ENCODE peak calls at places on chromosome 2, in nine cellular contexts. L is upper lobe of right lung, W is adrenal gland, F is A549, E is AG04450, M is testis, I is H1, H is colonic mucosa, D is RWPE2. G is an unnamed sample.

GRCh38 chr2:134858245-134858644 is 19.8 kb downstream of the ACMSD start:
- DNase-seq in L (no peak), W (no peak), F (no peak), E (no peak), M (no peak), I (no peak), H (no peak), D (no peak), G (no peak)

GRCh38 chr2:197487385-197487784 is 12.3 kb downstream of the HSPD1 start:
- DNase-seq in L (no peak), W (no peak), F (no peak), E (no peak), M (no peak), I (no peak), H (no peak), D (no peak), G (no peak)

GRCh38 chr2:173051463-173051862 is 24.2 kb upstream of the MAP3K20 start:
- DNase-seq in L (no peak), W (no peak), F (no peak), E (no peak), M (no peak), I (no peak), H (no peak), D (no peak), G (no peak)

GRCh38 chr2:58072102-58072501 is 25.5 kb downstream of the VRK2 start:
- DNase-seq in L (no peak), W (no peak), F (no peak), E (no peak), M (no peak), I (no peak), H (no peak), D (no peak), G (no peak)

GRCh38 chr2:11111811-11112425 is 43.3 kb upstream of the SLC66A3 start:
- DNase-seq in L (peak; percentile 21), W (no peak), F (no peak), E (no peak), M (no peak), I (no peak), H (no peak), D (no peak), G (peak; percentile 24)

GRCh38 chr2:232310189-232310588 is 68.4 kb upstream of the ALPP start:
- DNase-seq in L (no peak), W (no peak), F (no peak), E (no peak), M (no peak), I (no peak), H (no peak), D (no peak), G (no peak)

GRCh38 chr2:196481323-196481695 is 158.2 kb upstream of the CCDC150 start:
- DNase-seq in L (no peak), W (no peak), F (no peak), E (no peak), M (no peak), I (no peak), H (no peak), D (no peak), G (no peak)

GRCh38 chr2:70984576-70985282 is 6.3 kb downstream of the ANKRD53 start:
- DNase-seq in L (peak; percentile 84), W (peak; percentile 56), F (peak; percentile 67), E (no peak), M (peak; percentile 42), I (peak; percentile 93), H (peak; percentile 69), D (no peak), G (peak; percentile 85)

GRCh38 chr2:230312638-230313037 is 14.4 kb upstream of the SP140L start:
- DNase-seq in L (no peak), W (no peak), F (no peak), E (no peak), M (no peak), I (no peak), H (no peak), D (no peak), G (no peak)

DNA sequence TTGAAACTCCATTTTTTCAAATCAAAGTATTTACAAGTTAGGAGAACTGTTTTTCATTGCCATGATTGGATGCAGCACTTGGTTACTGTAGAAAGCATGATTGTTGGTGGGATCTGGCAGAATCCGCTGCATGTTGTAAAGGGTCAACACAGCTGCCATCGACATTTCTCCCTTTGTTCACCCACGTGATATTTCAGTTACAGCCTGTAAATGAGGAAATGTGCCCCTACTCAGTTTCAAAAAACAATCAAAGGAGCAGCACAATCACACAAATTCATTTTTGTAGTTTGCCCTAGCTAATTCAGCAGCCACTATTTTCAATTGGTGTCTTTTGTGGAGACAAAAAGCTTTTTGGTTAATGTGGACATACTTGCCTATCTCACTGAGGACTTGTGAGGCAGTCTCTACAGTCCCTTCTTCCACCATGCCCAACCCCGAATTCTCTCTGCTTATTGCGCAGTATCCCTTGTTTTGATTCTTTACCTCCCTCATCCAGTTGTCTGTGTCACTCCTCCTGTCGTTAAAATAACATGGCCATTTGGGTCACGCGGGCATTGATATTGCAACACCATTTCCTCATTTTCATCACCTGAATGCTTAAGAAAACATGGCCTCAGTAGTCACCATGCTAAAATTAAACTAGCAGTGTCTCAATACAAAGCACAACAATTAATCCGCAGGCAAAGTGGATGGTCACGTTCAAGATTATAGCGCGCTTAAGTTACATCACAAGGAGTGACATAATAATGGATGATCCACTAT is 6.4 kb upstream of the PROC start:
- DNase-seq in L (no peak), W (no peak), F (peak; percentile 57), E (no peak), M (peak; percentile 30), I (no peak), H (no peak), D (no peak), G (no peak)
- H3K27ac ChIP-seq in L (peak overlapping the region; percentile 88), W (peak overlapping the region; percentile 92), F (peak overlapping the region; percentile 90), E (no peak overlapping the region), M (no peak overlapping the region), I (no peak overlapping the region), H (no peak overlapping the region), D (peak overlapping the region; percentile 86), G (no peak overlapping the region)

GRCh38 chr2:202060218-202060617 is 12.8 kb upstream of the KIAA2012 start:
- DNase-seq in L (no peak), W (no peak), F (no peak), E (no peak), M (no peak), I (no peak), H (no peak), D (no peak), G (no peak)
- TF ChIP-seq CTCF in L (peak; percentile 22), W (no peak), F (peak; percentile 16), E (peak; percentile 27), M (no peak), I (peak; percentile 57), H (no peak), D (peak; percentile 29), G (no peak)

GRCh38 chr2:102050854-102051391 is 59.2 kb downstream of the IL1R2 start:
- DNase-seq in L (peak; percentile 73), W (peak; percentile 83), F (no peak), E (no peak), M (peak; percentile 82), I (no peak), H (peak; percentile 72), D (no peak), G (no peak)

GRCh38 chr2:102049756-102050443 is 58.1 kb downstream of the IL1R2 start:
- DNase-seq in L (no peak), W (peak; percentile 78), F (no peak), E (no peak), M (peak; percentile 48), I (no peak), H (peak; percentile 58), D (no peak), G (no peak)

GRCh38 chr2:102046135-102046901 is 54.6 kb downstream of the IL1R2 start:
- DNase-seq in L (no peak), W (no peak), F (no peak), E (no peak), M (no peak), I (no peak), H (no peak), D (no peak), G (no peak)

GRCh38 chr2:102045697-102046096 is 53.9 kb downstream of the IL1R2 start:
- DNase-seq in L (no peak), W (no peak), F (no peak), E (no peak), M (no peak), I (no peak), H (no peak), D (no peak), G (no peak)

GRCh38 chr2:102048465-102048864 is 56.7 kb downstream of the IL1R2 start:
- DNase-seq in L (no peak), W (peak; percentile 90), F (no peak), E (no peak), M (peak; percentile 75), I (no peak), H (no peak), D (no peak), G (no peak)
- H3K27ac ChIP-seq in L (peak overlapping the region; percentile 71), W (peak overlapping the region; percentile 86), F (peak overlapping the region; percentile 27), E (no peak overlapping the region), M (peak overlapping the region; percentile 40), I (no peak overlapping the region), H (no peak overlapping the region), D (no peak overlapping the region), G (no peak overlapping the region)

GRCh38 chr2:156695595-156695994 is 259.4 kb downstream of the GPD2 start:
- DNase-seq in L (no peak), W (no peak), F (no peak), E (no peak), M (no peak), I (no peak), H (no peak), D (no peak), G (peak; percentile 16)
- TF ChIP-seq CTCF in L (no peak), W (no peak), F (no peak), E (no peak), M (no peak), I (peak; percentile 50), H (no peak), D (no peak), G (peak; percentile 27)

GRCh38 chr2:223944166-223944703 is 900 bp downstream of the WDFY1 start:
- DNase-seq in L (peak; percentile 76), W (no peak), F (peak; percentile 41), E (no peak), M (peak; percentile 50), I (peak; percentile 82), H (peak; percentile 60), D (no peak), G (peak; percentile 42)

GRCh38 chr2:223944704-223945531 is at the start of gene WDFY1:
- DNase-seq in L (peak; percentile 95), W (peak; percentile 87), F (peak; percentile 89), E (peak; percentile 65), M (peak; percentile 93), I (peak; percentile 91), H (peak; percentile 87), D (peak; percentile 84), G (peak; percentile 88)

GRCh38 chr2:223943561-223944008 is 1.6 kb downstream of the WDFY1 start:
- DNase-seq in L (no peak), W (no peak), F (peak; percentile 52), E (no peak), M (peak; percentile 66), I (no peak), H (peak; percentile 75), D (no peak), G (no peak)

GRCh38 chr2:223943135-223943534 is 2.0 kb downstream of the WDFY1 start:
- DNase-seq in L (no peak), W (no peak), F (no peak), E (no peak), M (no peak), I (no peak), H (no peak), D (no peak), G (no peak)

GRCh38 chr2:223941579-223942277 is 3.4 kb downstream of the WDFY1 start:
- DNase-seq in L (no peak), W (no peak), F (peak; percentile 26), E (no peak), M (no peak), I (no peak), H (no peak), D (no peak), G (no peak)
- H3K27ac ChIP-seq in L (no peak overlapping the region), W (peak overlapping the region; percentile 36), F (peak overlapping the region; percentile 81), E (peak overlapping the region; percentile 47), M (no peak overlapping the region), I (no peak overlapping the region), H (peak overlapping the region; percentile 25), D (peak overlapping the region; percentile 73), G (no peak overlapping the region)

GRCh38 chr2:207321504-207321903 is 155.8 kb upstream of the KLF7 start:
- DNase-seq in L (no peak), W (no peak), F (no peak), E (no peak), M (no peak), I (no peak), H (no peak), D (no peak), G (no peak)
- TF ChIP-seq CTCF in L (no peak), W (no peak), F (no peak), E (no peak), M (no peak), I (no peak), H (no peak), D (no peak), G (no peak)